ENCODE peak calls at places on chromosomes 2 and 18, in five cellular contexts. U is brain microvascular endothelial cell, R is GM12865, G is SK-N-MC, O is choroid plexus epithelial cell. Q is an unnamed sample.

GRCh38 chr2:45283764-45284620 is 274.7 kb upstream of the SIX2 start:
- DNase-seq in U (peak; percentile 74), R (no peak), G (no peak), O (peak; percentile 86), Q (no peak)

GRCh38 chr18:9506046-9506792 is 30.9 kb downstream of the RALBP1 start:
- DNase-seq in U (no peak), R (peak; percentile 31), G (no peak), O (peak; percentile 50), Q (no peak)

GRCh38 chr2:174970092-174970491 is 35.1 kb downstream of the CHN1 start:
- DNase-seq in U (no peak), R (no peak), G (no peak), O (peak; percentile 53), Q (no peak)

GRCh38 chr18:9952633-9953416 is 39.0 kb downstream of the VAPA start:
- DNase-seq in U (peak; percentile 51), R (no peak), G (no peak), O (peak; percentile 53), Q (no peak)

GRCh38 chr2:21263622-21264021 is 139.9 kb downstream of the TDRD15 start:
- DNase-seq in U (no peak), R (no peak), G (no peak), O (no peak), Q (no peak)

GRCh38 chr2:98444436-98445166 is at the start of gene INPP4A:
- DNase-seq in U (no peak), R (peak; percentile 82), G (no peak), O (peak; percentile 56), Q (no peak)

GRCh38 chr2:233039217-233040173 is 7.0 kb downstream of the NEU2 start:
- DNase-seq in U (no peak), R (no peak), G (no peak), O (no peak), Q (no peak)

GRCh38 chr2:33135645-33136044 is 188.9 kb downstream of the LTBP1 start:
- DNase-seq in U (no peak), R (no peak), G (no peak), O (no peak), Q (no peak)

GRCh38 chr2:202299712-202300111 is 34.1 kb downstream of the NOP58 start:
- DNase-seq in U (no peak), R (peak; percentile 68), G (no peak), O (no peak), Q (no peak)
- H3K4me3 ChIP-seq in U (no peak overlapping the region), R (no peak overlapping the region), G (no peak overlapping the region), O (no peak overlapping the region), Q (no peak overlapping the region)

GRCh38 chr2:218383892-218384519 is 1.9 kb downstream of the SLC11A1 start:
- DNase-seq in U (no peak), R (no peak), G (no peak), O (no peak), Q (no peak)

GRCh38 chr2:218384975-218385374 is 2.9 kb downstream of the SLC11A1 start:
- DNase-seq in U (no peak), R (no peak), G (no peak), O (no peak), Q (no peak)

GRCh38 chr2:218387369-218388194 is 5.5 kb downstream of the SLC11A1 start:
- DNase-seq in U (peak; percentile 70), R (no peak), G (no peak), O (peak; percentile 90), Q (no peak)

GRCh38 chr2:218389333-218390150 is 7.5 kb downstream of the SLC11A1 start:
- DNase-seq in U (no peak), R (no peak), G (no peak), O (no peak), Q (no peak)

GRCh38 chr2:218386505-218387368 is 4.7 kb downstream of the SLC11A1 start:
- DNase-seq in U (no peak), R (no peak), G (no peak), O (no peak), Q (no peak)
- H3K4me3 ChIP-seq in U (no peak overlapping the region), R (no peak overlapping the region), G (no peak overlapping the region), O (no peak overlapping the region), Q (no peak overlapping the region)

DNA sequence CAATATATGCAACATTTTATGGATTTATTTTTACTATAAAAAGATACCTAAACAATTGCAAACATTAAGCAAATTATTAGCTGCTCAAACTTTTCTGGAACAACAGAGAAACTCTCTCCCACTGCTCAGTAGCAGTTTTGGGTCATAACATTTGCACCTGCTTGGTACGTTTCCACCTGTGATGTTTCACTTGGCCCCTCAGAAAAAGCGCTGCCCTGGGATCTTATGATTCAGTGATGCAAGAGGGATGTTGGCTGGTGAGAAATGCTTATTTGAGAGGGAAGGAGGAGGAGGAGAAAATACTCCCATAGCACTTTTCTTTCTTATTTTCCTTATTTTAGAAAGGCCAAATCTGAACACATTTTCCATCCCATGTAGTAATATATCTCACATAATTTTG is 9.2 kb downstream of the IRS1 start:
- DNase-seq in U (no peak), R (no peak), G (no peak), O (no peak), Q (no peak)
- H3K4me3 ChIP-seq in U (no peak overlapping the region), R (no peak overlapping the region), G (no peak overlapping the region), O (no peak overlapping the region), Q (no peak overlapping the region)

GRCh38 chr18:44241041-44241440 is 439.6 kb upstream of the SETBP1 start:
- DNase-seq in U (no peak), R (no peak), G (no peak), O (no peak), Q (no peak)

GRCh38 chr18:44238911-44239310 is 441.8 kb upstream of the SETBP1 start:
- DNase-seq in U (no peak), R (no peak), G (no peak), O (no peak), Q (no peak)

GRCh38 chr18:44232500-44232899 is 448.2 kb upstream of the SETBP1 start:
- DNase-seq in U (no peak), R (no peak), G (no peak), O (no peak), Q (no peak)

DNA sequence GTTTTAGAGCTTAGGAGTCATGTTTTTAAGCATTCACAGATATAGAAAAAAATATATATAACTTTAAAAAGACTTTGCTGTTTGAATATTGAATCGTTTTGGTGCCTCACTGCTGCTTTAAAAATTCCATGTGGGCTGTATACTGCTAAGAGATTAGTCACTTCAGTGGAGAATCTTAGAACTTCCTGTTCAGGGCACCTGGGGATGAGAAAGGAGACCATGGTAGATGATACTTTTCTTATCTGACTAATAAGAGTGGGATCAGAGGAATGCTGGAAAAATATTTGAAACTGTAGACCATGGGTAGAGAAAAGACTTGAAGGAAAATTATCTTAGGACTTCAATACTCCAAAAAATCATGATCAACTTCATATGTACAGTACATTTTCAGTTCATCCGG is 442.2 kb upstream of the SETBP1 start:
- DNase-seq in U (peak; percentile 14), R (no peak), G (no peak), O (peak; percentile 11), Q (no peak)
- H3K4me3 ChIP-seq in U (no peak overlapping the region), R (no peak overlapping the region), G (no peak overlapping the region), O (no peak overlapping the region), Q (no peak overlapping the region)

GRCh38 chr2:74496997-74497776 is 2.2 kb downstream of the LBX2 start:
- DNase-seq in U (no peak), R (no peak), G (no peak), O (no peak), Q (no peak)
- H3K4me3 ChIP-seq in U (no peak overlapping the region), R (peak overlapping the region; percentile 43), G (no peak overlapping the region), O (peak overlapping the region; percentile 35), Q (no peak overlapping the region)

DNA sequence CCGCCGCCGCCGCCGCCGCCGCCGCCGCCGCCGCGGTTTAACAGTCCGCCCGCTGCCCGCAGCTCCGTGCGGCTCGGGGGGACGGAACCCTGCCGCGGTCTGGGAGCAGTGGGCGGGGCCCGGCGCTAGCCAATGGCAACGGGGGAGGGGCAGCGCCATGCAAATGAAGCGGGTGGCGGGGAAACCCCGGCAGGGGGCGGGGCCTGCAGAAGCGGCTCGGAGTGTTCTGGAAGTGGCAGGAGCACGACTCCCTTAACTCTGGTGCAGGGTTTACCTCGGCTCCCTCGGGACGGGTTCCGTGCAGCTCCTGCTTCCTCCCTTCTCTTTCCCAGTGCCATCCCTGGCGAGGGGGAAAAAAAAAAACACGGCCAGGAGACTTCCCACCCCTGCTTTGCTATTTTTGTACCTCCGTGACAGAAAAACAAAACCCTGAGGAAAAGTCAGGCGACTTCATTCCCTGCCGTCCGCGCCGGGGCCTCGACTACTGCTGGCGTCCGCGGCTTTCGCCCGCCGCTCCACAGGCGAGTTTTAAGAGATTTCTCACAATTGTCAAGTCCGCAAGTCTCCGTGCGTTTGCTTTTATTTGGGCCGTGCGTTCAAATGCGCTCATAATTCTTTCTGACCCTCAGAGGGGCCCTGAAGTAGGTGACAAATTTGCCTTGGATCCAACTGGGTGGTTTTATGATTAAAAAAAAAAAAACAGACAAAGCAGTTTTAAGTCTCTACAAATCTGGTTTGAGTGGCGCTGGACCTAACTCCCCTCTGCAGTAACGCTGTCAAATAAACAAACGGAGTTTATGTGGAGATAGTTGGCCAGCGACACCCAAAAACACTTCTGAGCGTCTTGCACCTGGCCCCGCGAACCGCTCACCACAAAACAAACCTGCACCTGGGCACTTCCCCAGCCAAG is at the start of gene KANSL1L:
- DNase-seq in U (peak; percentile 98), R (peak; percentile 96), G (peak; percentile 76), O (peak; percentile 98), Q (peak; percentile 93)
- H3K4me3 ChIP-seq in U (peak within 1 kb of the TSS; percentile 80), R (peak within 1 kb of the TSS; percentile 99), G (peak within 1 kb of the TSS; percentile 95), O (peak within 1 kb of the TSS; percentile 86), Q (peak within 1 kb of the TSS; percentile 93)

DNA sequence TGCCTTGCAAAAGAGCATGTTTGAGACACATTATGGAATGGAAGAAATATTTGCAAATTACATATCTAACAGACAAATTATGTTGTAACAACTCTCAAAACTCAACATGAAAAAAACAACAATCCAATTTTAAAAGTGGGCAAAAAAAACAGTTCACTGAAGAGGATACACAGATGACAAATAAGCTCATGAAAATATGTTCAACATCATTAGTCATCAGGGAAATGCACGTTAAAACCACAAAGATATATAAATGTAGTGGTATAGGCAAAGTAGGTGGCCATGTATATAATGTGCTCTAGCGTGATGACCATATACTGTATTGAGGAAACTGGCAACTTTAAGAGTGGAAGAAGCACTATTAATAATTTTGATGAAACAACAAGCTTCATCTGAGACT is 220.1 kb downstream of the IRS1 start:
- DNase-seq in U (no peak), R (no peak), G (no peak), O (peak; percentile 35), Q (no peak)
- H3K4me3 ChIP-seq in U (no peak overlapping the region), R (no peak overlapping the region), G (no peak overlapping the region), O (no peak overlapping the region), Q (no peak overlapping the region)

DNA sequence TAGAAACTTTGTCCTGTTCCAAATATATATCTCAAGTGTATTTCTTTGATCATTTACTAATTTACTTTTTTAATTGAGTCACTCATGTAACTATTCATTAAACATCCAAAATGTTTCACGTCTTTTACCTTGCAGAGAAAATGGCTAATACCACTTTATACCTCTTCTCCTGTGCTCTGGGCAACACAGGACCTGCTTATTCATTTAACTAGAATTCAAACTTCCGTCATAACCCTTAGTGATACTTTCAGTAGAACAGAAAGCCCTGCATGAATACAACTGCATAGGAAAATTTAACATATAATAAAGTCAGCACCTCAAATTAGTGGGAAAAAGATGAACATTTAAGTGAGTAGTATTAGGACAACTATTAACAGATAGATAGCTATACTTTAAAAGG is 205.2 kb downstream of the MREG start:
- DNase-seq in U (no peak), R (no peak), G (no peak), O (no peak), Q (no peak)
- H3K4me3 ChIP-seq in U (no peak overlapping the region), R (no peak overlapping the region), G (no peak overlapping the region), O (no peak overlapping the region), Q (no peak overlapping the region)

GRCh38 chr2:117858336-117858735 is 43.8 kb downstream of the DDX18 start:
- DNase-seq in U (no peak), R (no peak), G (no peak), O (no peak), Q (no peak)
- H3K4me3 ChIP-seq in U (no peak overlapping the region), R (no peak overlapping the region), G (no peak overlapping the region), O (no peak overlapping the region), Q (no peak overlapping the region)

Q was measured in Jurkat, Clone E6-1.